ENCODE peak calls at places on chromosome 18, in six cellular contexts. Y is fibroblast of lung, C is foreskin fibroblast, X is ovary, S is stomach, U is A549. W is an unnamed sample.

GRCh38 chr18:51513525-51513924 is 316.0 kb upstream of the MEX3C start:
- DNase-seq in Y (no peak), C (no peak), X (no peak), S (no peak), U (peak; percentile 48), W (no peak)

GRCh38 chr18:72866901-72867701 is 686 bp downstream of the NETO1 start:
- DNase-seq in Y (no peak), C (peak; percentile 32), X (no peak), S (no peak), U (no peak), W (peak; percentile 36)

GRCh38 chr18:46536215-46536874 is 120.7 kb downstream of the LOXHD1 start:
- DNase-seq in Y (no peak), C (no peak), X (no peak), S (no peak), U (peak; percentile 46), W (no peak)

GRCh38 chr18:56044239-56044638 is 456.2 kb upstream of the TCF4 start:
- DNase-seq in Y (no peak), C (no peak), X (no peak), S (no peak), U (no peak), W (no peak)

GRCh38 chr18:13809521-13810252 is 14.3 kb upstream of the MC5R start:
- DNase-seq in Y (no peak), C (no peak), X (no peak), S (no peak), U (no peak), W (no peak)

GRCh38 chr18:20971886-20972267 is 139.7 kb downstream of the ROCK1 start:
- DNase-seq in Y (peak; percentile 38), C (peak; percentile 50), X (no peak), S (no peak), U (peak; percentile 27), W (peak; percentile 6)

GRCh38 chr18:72161686-72162085 is 382.5 kb downstream of the CBLN2 start:
- DNase-seq in Y (no peak), C (peak; percentile 54), X (no peak), S (no peak), U (no peak), W (no peak)

GRCh38 chr18:46321954-46322353 is 217.8 kb downstream of the HAUS1 start:
- DNase-seq in Y (no peak), C (no peak), X (no peak), S (no peak), U (no peak), W (no peak)

GRCh38 chr18:28177828-28178635 is 1.1 kb upstream of the CDH2 start:
- DNase-seq in Y (no peak), C (peak; percentile 66), X (peak; percentile 50), S (peak; percentile 67), U (peak; percentile 66), W (peak; percentile 41)

GRCh38 chr18:28178720-28179119 is 1.8 kb upstream of the CDH2 start:
- DNase-seq in Y (no peak), C (peak; percentile 14), X (no peak), S (no peak), U (peak; percentile 14), W (no peak)

GRCh38 chr18:28176674-28176932 is 327 bp downstream of the CDH2 start:
- DNase-seq in Y (no peak), C (no peak), X (no peak), S (no peak), U (no peak), W (no peak)

GRCh38 chr18:28175930-28176673 is 828 bp downstream of the CDH2 start:
- DNase-seq in Y (peak; percentile 30), C (peak; percentile 49), X (no peak), S (no peak), U (peak; percentile 45), W (peak; percentile 35)

DNA sequence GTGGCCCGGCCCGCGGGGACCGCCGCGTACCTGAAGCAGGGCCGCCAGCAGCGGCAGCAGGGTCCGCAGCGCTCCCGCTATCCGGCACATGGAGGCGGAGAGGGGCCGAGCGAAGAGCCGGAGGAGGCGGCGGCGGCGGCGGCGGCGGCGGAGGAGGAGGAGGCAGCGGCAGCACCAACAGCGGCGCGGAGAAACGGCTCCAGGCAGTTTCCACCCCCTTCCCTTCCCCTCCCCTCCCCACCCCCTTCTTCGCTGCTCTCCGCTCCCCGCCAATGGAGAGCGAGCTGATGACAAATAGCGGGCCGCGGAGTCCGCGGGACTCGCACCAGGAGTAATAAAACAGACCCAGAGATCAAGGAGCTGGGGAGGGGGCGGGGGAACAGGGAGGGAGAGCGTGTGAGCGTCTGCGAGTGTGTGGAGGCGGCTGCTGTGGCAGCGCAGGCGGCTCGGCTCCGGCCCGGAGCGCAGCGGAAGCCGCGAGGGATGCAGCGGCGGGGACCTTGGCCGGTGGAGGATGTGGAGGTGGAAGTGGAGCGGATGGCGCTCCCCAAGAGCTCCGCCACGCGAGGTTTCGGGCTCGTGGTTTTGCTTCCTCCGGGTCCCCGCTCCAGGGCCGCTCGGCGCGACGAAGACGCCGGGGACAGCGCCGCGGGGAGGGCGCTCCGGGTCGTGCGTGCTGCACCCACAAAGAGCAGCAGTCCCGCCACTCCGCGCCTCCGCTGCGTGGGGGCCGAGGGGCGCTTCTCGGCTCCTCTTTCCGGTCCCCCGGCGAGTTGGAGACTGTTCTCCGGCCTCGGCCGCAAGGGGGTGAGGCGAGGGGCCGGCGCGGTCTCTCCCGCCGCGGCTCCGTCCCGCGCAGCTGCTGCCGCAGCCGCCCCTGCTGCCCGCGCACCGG is at the start of gene CDH2:
- DNase-seq in Y (peak; percentile 71), C (peak; percentile 81), X (peak; percentile 27), S (peak; percentile 51), U (peak; percentile 86), W (peak; percentile 68)
- TF ChIP-seq CTCF in Y (peak; percentile 5), C (peak; percentile 6), X (no peak), S (no peak), U (no peak), W (no peak)

GRCh38 chr18:23578067-23578705 is 8.1 kb downstream of the NPC1 start:
- DNase-seq in Y (no peak), C (no peak), X (no peak), S (no peak), U (no peak), W (no peak)

GRCh38 chr18:23580677-23581367 is 5.5 kb downstream of the NPC1 start:
- DNase-seq in Y (peak; percentile 80), C (peak; percentile 87), X (no peak), S (peak; percentile 35), U (no peak), W (no peak)

GRCh38 chr18:23575309-23575651 is 11.0 kb downstream of the NPC1 start:
- DNase-seq in Y (no peak), C (no peak), X (no peak), S (no peak), U (no peak), W (no peak)

GRCh38 chr18:23583071-23583865 is 3.0 kb downstream of the NPC1 start:
- DNase-seq in Y (no peak), C (no peak), X (no peak), S (no peak), U (no peak), W (no peak)

DNA sequence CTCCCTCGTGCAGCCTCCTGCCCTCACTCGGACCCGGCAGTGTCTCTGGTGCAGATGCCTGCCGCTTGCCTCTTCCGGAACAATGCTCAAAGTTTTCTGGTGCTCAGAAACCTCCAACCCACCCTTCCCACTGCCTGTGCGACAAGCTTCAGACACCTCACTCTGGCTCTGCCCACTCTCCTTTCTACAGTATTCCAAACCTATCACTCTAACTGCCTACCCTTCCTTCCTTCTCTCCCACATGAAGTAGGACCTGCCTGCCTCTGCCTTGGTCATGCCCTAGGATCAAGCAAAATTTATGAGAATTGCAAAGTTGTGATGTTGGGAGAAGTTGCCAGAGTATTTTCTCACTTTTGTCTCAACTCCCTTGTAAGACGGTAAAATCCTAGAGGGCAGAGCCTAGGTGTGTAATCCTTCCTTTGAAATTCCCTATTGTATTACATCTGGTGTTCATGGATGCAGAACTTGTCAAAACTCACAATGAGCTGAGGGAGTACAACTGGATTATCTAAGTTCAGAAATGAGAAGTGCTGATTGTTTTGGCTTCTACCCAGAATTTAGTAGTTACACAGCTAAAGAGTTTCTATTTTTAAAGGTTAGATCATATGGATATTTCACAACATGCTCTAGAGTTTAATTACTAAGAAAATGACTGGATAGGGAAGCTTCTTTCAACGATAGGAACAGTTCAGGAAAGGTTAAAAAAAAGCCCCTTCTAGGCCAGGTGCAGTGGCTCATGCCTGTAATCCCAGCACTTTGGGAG is 7.2 kb downstream of the NPC1 start:
- DNase-seq in Y (peak; percentile 55), C (peak; percentile 57), X (no peak), S (no peak), U (no peak), W (no peak)
- TF ChIP-seq CTCF in Y (no peak), C (no peak), X (no peak), S (no peak), U (no peak), W (no peak)

DNA sequence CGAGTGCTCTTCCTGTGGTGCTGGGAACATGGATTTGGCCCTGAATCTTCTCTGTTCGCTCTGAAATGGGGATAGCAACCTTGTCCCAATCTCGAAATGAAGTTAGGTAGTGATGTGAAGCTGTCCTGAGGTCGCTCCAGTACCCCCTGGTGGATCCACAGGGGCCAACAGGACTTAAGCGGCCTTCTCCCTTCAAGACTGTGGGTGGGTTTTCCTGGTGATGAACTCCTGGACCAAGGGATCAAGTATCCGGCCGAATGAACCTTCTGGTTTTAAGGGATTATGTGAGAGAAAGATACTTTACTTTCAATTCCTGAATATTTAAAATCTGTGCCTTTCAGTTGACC is 156.5 kb downstream of the NAPG start:
- DNase-seq in Y (no peak), C (no peak), X (no peak), S (no peak), U (peak; percentile 5), W (no peak)
- TF ChIP-seq CTCF in Y (peak; percentile 2), C (no peak), X (no peak), S (no peak), U (no peak), W (no peak)

GRCh38 chr18:11851156-11852047 is at the start of gene CHMP1B:
- DNase-seq in Y (peak; percentile 98), C (peak; percentile 99), X (peak; percentile 98), S (peak; percentile 99), U (peak; percentile 95), W (peak; percentile 92)

GRCh38 chr18:11852048-11852341 is 782 bp downstream of the CHMP1B start:
- DNase-seq in Y (no peak), C (no peak), X (no peak), S (no peak), U (no peak), W (no peak)

GRCh38 chr18:11849279-11849678 is 1.9 kb upstream of the CHMP1B start:
- DNase-seq in Y (no peak), C (no peak), X (no peak), S (no peak), U (no peak), W (no peak)

GRCh38 chr18:11850821-11851155 is 425 bp upstream of the CHMP1B start:
- DNase-seq in Y (peak; percentile 80), C (no peak), X (no peak), S (no peak), U (no peak), W (no peak)

DNA sequence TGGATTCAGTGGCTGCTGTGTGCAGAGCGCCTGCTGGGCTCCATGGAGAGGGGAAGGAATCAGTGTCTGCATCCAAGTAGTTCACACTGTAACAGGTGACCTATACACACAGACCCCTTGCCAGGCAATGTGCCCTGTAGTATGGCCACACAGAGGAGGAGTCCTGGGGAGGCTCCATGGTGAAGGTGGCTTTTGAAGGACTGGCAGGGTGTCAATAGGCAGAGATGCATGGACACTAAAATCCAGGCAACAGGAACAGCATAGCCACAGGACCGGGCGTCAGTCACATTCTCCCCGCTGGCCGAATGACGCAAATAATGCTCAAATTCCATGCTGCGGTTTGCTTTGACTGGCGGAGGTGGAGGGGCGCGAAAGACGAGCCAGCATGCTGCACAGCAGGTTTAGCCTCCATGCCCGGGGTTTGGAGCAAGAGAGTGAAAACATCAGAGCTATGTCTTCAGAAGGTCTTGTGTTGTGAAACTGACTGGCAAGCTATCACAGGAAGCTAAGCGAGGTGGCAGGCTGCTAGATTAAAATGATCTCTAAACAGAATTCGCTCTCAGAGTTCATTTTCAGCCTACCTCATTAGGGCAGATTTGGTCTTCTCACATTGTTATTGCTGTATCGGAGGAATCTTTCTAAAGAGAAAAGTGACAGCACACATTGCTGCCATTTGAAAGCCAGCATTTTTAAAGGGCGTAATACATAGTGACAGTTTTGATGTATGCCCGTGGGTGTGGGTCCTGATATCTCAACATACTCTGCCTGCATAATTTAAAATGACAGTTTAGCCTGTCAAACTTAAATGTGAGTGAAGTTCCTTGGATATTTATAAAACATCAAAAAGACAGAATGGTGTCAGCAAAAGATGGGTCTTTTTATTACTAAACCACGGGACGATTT is 1.1 kb upstream of the CHMP1B start:
- DNase-seq in Y (peak; percentile 95), C (peak; percentile 77), X (peak; percentile 60), S (peak; percentile 63), U (peak; percentile 86), W (no peak)
- TF ChIP-seq CTCF in Y (no peak), C (no peak), X (no peak), S (no peak), U (no peak), W (no peak)

W was measured in GM20000.